ENCODE peak calls at places on chromosomes 11 and 22, in six cellular contexts. P, K, D, N, V and F are unnamed samples.

GRCh38 chr11:26287067-26287518 is 44.8 kb upstream of the ANO3 start:
- DNase-seq in P (no peak), K (peak), D (peak), N (no peak), V (no peak), F (no peak)

GRCh38 chr11:67983916-67984315 is 20.0 kb downstream of the UNC93B1 start:
- DNase-seq in P (no peak), K (no peak), D (no peak), N (no peak), V (no peak), F (no peak)

GRCh38 chr11:131297441-131297840 is 73.0 kb upstream of the NTM start:
- DNase-seq in P (no peak), K (no peak), D (no peak), N (no peak), V (no peak), F (no peak)

GRCh38 chr11:827861-828167 is at the start of gene CRACR2B:
- DNase-seq in P (no peak), K (no peak), D (no peak), N (no peak), V (no peak), F (peak)

GRCh38 chr11:63888170-63889086 is 28.5 kb downstream of the RCOR2 start:
- DNase-seq in P (peak), K (peak), D (peak), N (peak), V (peak), F (peak)

GRCh38 chr11:64500176-64501013 is 90.6 kb upstream of the SLC22A12 start:
- DNase-seq in P (no peak), K (no peak), D (no peak), N (no peak), V (no peak), F (no peak)

GRCh38 chr11:68825603-68826002 is 16.1 kb downstream of the CPT1A start:
- DNase-seq in P (peak), K (no peak), D (no peak), N (peak), V (peak), F (peak)

GRCh38 chr22:19679476-19680099 is 34.7 kb upstream of the SEPTIN5 start:
- DNase-seq in P (peak), K (no peak), D (no peak), N (peak), V (no peak), F (peak)

GRCh38 chr11:118186346-118187107 is 10.1 kb upstream of the SCN2B start:
- DNase-seq in P (no peak), K (no peak), D (no peak), N (no peak), V (no peak), F (no peak)

DNA sequence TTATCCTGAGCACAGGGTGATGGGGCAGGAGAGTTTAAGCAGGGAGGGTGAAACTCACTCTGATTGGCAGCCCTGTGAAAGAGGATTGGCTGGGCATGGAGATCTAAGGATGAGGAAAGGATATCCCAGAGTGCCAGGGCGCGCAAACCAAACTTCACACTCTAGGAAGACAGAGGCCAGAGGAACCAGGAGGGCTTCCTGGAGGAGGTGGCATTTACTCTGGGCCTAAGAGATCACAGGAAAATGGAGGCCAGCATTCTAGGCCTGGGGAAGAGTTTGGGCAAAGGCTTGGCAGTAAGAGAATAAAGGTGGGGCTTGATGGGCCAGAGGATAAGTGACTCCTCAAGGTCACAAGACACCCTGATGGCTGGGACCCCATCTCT is 377 bp upstream of the NCF4 start:
- DNase-seq in P (no peak), K (no peak), D (no peak), N (no peak), V (no peak), F (no peak)
- H3K9ac ChIP-seq in P (no peak), K (no peak), D (no peak), N (no peak), V (no peak), F (peak)

DNA sequence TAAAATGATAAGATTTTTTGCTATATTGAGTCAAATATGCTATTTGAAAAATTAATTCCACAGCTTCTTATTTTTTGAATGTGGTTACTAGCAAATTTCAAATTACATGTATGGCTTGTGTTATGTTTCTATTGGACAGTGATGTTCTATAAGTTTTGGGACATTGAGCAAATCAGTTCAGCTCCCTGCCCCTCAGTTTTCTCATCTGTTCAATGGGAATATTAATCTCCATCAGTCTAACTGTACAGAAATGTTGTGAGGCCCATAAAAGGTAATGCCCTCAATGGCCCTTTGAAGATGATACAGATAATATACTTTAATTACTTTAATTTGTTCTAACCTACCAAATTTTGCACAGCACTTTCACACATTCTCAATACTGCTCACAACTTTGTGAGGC is 15.2 kb downstream of the WT1 start:
- DNase-seq in P (no peak), K (no peak), D (no peak), N (no peak), V (no peak), F (no peak)
- H3K27ac ChIP-seq in P (no peak), K (no peak), D (no peak), N (no peak), V (no peak), F (no peak)

GRCh38 chr22:23242473-23243001 is 62.2 kb downstream of the BCR start:
- DNase-seq in P (no peak), K (no peak), D (peak), N (peak), V (no peak), F (no peak)
- H3K9ac ChIP-seq in P (no peak), K (no peak), D (no peak), N (peak), V (no peak), F (no peak)

DNA sequence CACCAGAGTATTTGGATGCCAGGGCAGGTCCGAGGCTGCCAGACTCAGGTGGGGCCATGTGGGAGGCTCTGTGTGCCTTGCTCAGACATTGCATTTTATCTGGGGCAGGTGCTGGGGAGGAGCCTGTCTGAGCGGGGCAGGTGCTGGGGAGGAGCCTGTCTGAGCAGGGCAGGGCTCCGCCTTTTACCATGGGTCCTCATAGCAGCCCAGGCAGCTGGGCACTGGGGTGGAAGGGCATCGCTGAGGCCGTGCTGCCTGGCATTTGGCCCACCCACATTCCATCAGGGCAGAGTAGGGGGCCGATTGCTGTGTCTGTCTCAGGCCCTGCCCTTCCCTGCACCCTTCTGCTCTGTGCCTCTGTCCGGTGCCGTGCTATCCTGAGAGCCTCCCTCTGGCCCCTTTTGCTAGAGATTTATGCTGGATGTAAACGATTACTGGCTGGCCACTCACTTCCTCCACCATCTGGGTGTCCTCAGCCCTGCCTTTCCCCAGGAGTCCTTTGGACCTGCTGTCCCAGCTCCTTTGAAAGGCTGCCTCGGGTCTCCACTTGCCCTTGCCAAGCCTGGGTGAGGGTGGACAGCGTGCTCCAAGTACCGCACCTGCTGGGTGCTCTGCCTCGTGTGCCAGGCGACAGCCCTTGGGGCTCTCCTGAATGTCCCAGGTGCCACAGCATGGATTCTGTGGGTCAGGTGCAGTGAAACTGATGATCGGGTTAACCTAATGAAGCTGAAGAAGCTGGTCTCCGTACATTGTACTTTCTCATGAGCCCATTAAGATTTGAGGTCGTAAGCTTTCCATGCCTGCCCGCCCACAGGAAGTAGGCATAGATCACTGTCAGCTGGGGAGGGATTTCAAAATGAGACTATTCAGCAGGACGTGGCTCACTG is 281.6 kb downstream of the TBC1D22A start:
- DNase-seq in P (peak), K (peak), D (peak), N (peak), V (no peak), F (peak)
- H3K27ac ChIP-seq in P (peak), K (no peak), D (no peak), N (peak), V (no peak), F (peak)

GRCh38 chr11:103953797-103954495 is 82.5 kb upstream of the DDI1 start:
- DNase-seq in P (no peak), K (no peak), D (no peak), N (no peak), V (no peak), F (no peak)
- H3K9ac ChIP-seq in P (no peak), K (no peak), D (no peak), N (no peak), V (no peak), F (no peak)

GRCh38 chr11:6438979-6439571 is 1.7 kb downstream of the HPX start:
- DNase-seq in P (no peak), K (peak), D (peak), N (peak), V (peak), F (peak)
- H3K27ac ChIP-seq in P (no peak), K (no peak), D (no peak), N (no peak), V (no peak), F (no peak)

GRCh38 chr11:70298243-70298915 is 27.9 kb downstream of the PPFIA1 start:
- DNase-seq in P (no peak), K (no peak), D (peak), N (no peak), V (no peak), F (no peak)
- H3K9ac ChIP-seq in P (no peak), K (no peak), D (peak), N (no peak), V (no peak), F (no peak)

GRCh38 chr11:22392561-22392960 is 54.4 kb downstream of the SLC17A6 start:
- DNase-seq in P (no peak), K (no peak), D (no peak), N (no peak), V (no peak), F (no peak)

GRCh38 chr11:22387126-22387525 is 48.9 kb downstream of the SLC17A6 start:
- DNase-seq in P (no peak), K (no peak), D (no peak), N (no peak), V (no peak), F (no peak)

GRCh38 chr11:22389526-22390282 is 51.5 kb downstream of the SLC17A6 start:
- DNase-seq in P (no peak), K (no peak), D (no peak), N (no peak), V (no peak), F (no peak)

DNA sequence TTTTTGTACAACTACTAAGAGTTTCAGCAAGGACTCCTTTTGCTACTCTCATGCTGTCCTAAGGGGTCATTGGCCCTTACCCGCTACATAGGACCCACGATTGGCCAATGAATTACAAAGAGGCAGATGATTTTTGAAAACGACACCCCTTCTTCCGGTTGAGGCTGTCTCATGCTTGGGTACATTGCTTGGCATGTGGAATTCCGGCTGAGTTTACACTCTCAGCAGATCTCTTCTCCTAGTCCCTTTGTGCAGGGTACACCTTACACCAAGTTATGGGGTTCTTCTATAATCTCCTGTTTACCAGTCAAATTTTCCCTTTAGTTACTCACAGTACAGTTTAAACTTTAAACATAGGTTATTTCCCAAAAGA is 52.1 kb downstream of the SLC17A6 start:
- DNase-seq in P (no peak), K (no peak), D (no peak), N (no peak), V (no peak), F (no peak)
- H3K27ac ChIP-seq in P (no peak), K (no peak), D (no peak), N (no peak), V (no peak), F (no peak)

GRCh38 chr11:10692716-10693115 is 839 bp downstream of the IRAG1 start:
- DNase-seq in P (no peak), K (no peak), D (no peak), N (no peak), V (no peak), F (no peak)
- H3K9ac ChIP-seq in P (no peak), K (peak), D (peak), N (no peak), V (no peak), F (peak)